ENCODE peak calls at places on chromosomes 11 and 22, in seven cellular contexts. U is B cell, O is tibial nerve, J is neural crest cell, K is GM12865, Q is PC-9, C is fibroblast of villous mesenchyme. A is an unnamed sample.
A peak's percentile ranks its signal among the peaks of the same experiment; 100 is the strongest.

GRCh38 chr22:46239261-46240048 is 10.6 kb downstream of the CDPF1 start:
- DNase-seq in K (peak; percentile 18), O (no peak), Q (no peak), U (no peak), J (no peak), C (no peak), A (no peak)

GRCh38 chr22:37279469-37279868 is 2.8 kb upstream of the CYTH4 start:
- DNase-seq in K (no peak), C (no peak), U (no peak), Q (no peak), O (no peak), J (no peak), A (no peak)

GRCh38 chr11:118606157-118606843 is 1.1 kb upstream of the PHLDB1 start:
- DNase-seq in J (no peak), Q (no peak), C (no peak), O (no peak), K (no peak), U (no peak), A (peak; percentile 39)

GRCh38 chr11:33065445-33066178 is 26.2 kb downstream of the TCP11L1 start:
- DNase-seq in J (peak; percentile 59), Q (peak; percentile 54), K (peak; percentile 87), C (peak; percentile 68), U (peak; percentile 69), O (peak; percentile 37), A (peak; percentile 75)

GRCh38 chr22:22983816-22984215 is 86.5 kb upstream of the GNAZ start:
- DNase-seq in J (no peak), Q (no peak), U (no peak), O (no peak), C (no peak), K (no peak), A (no peak)

GRCh38 chr11:66277475-66278391 is at the start of gene CNIH2:
- DNase-seq in J (peak; percentile 48), Q (no peak), C (no peak), O (no peak), U (peak; percentile 73), K (no peak), A (peak; percentile 77)

GRCh38 chr22:29702025-29702930 is 17.5 kb upstream of the CABP7 start:
- DNase-seq in J (no peak), C (no peak), K (no peak), O (no peak), Q (no peak), U (no peak), A (no peak)

GRCh38 chr11:17230867-17231851 is 23.4 kb upstream of the PIK3C2A start:
- DNase-seq in C (no peak), J (no peak), K (peak; percentile 84), O (no peak), U (peak; percentile 36), Q (no peak), A (no peak)

GRCh38 chr11:115760921-115761320 is 256.7 kb upstream of the CADM1 start:
- DNase-seq in Q (no peak), K (no peak), O (no peak), C (no peak), U (no peak), J (no peak), A (peak; percentile 32)

GRCh38 chr22:20629401-20629800 is 122.0 kb downstream of the MED15 start:
- DNase-seq in K (no peak), O (no peak), J (no peak), U (no peak), Q (no peak), C (no peak), A (no peak)

GRCh38 chr22:45240137-45240809 is 421 bp downstream of the KIAA0930 start:
- DNase-seq in U (peak; percentile 69), Q (no peak), K (peak; percentile 37), J (no peak), O (no peak), C (peak; percentile 30), A (peak; percentile 37)

GRCh38 chr11:115552151-115552550 is 47.9 kb upstream of the CADM1 start:
- DNase-seq in Q (no peak), U (no peak), J (no peak), O (no peak), K (no peak), C (no peak), A (no peak)

GRCh38 chr11:74004694-74005615 is 3.9 kb downstream of the UCP3 start:
- DNase-seq in Q (no peak), U (peak; percentile 65), C (no peak), O (no peak), K (peak; percentile 58), J (no peak), A (no peak)

GRCh38 chr11:14041565-14041964 is 79.0 kb downstream of the SPON1 start:
- DNase-seq in Q (no peak), K (no peak), O (no peak), C (no peak), J (no peak), U (no peak), A (no peak)

GRCh38 chr11:65078151-65078550 is 5.7 kb downstream of the CDCA5 start:
- DNase-seq in Q (peak; percentile 39), O (no peak), J (peak; percentile 46), U (peak; percentile 74), C (peak; percentile 35), K (peak; percentile 84), A (peak; percentile 66)

GRCh38 chr22:46079861-46080821 is 70.2 kb upstream of the PPARA start:
- DNase-seq in Q (no peak), J (no peak), O (peak; percentile 81), C (peak; percentile 80), U (no peak), K (no peak), A (no peak)

GRCh38 chr11:132626446-132626845 is 905.9 kb downstream of the OPCML start:
- DNase-seq in J (no peak), K (no peak), O (no peak), Q (no peak), U (no peak), C (no peak), A (no peak)

GRCh38 chr11:119376197-119376847 is 5.2 kb downstream of the USP2 start:
- DNase-seq in Q (no peak), C (no peak), U (peak; percentile 1), K (no peak), O (no peak), J (peak; percentile 37), A (no peak)

GRCh38 chr11:86676010-86676409 is 3.6 kb upstream of the ME3 start:
- DNase-seq in C (no peak), Q (no peak), U (no peak), J (no peak), O (no peak), K (no peak), A (no peak)

GRCh38 chr11:86676533-86677154 is 4.2 kb upstream of the ME3 start:
- DNase-seq in Q (no peak), K (peak; percentile 23), C (no peak), J (no peak), O (no peak), U (no peak), A (no peak)

GRCh38 chr11:86673055-86673843 is 833 bp upstream of the ME3 start:
- DNase-seq in K (no peak), U (no peak), J (no peak), O (no peak), C (no peak), Q (no peak), A (no peak)

GRCh38 chr11:86673872-86674750 is 1.7 kb upstream of the ME3 start:
- DNase-seq in U (no peak), J (no peak), Q (no peak), O (no peak), K (no peak), C (no peak), A (no peak)

GRCh38 chr11:86674965-86675364 is 2.5 kb upstream of the ME3 start:
- DNase-seq in K (no peak), Q (no peak), J (no peak), C (no peak), O (no peak), U (no peak), A (no peak)
- TF ChIP-seq CTCF in K (no peak), Q (no peak), J (no peak), C (no peak), O (no peak), U (no peak), A (no peak)

GRCh38 chr11:23405350-23405937 is 545.2 kb upstream of the CCDC179 start:
- DNase-seq in J (no peak), Q (no peak), O (no peak), C (no peak), U (no peak), K (no peak), A (no peak)

GRCh38 chr11:23404225-23405160 is 544.2 kb upstream of the CCDC179 start:
- DNase-seq in K (no peak), O (no peak), U (no peak), J (no peak), Q (no peak), C (no peak), A (no peak)

GRCh38 chr11:23403210-23404185 is 543.2 kb upstream of the CCDC179 start:
- DNase-seq in Q (no peak), O (no peak), K (no peak), C (no peak), J (no peak), U (no peak), A (no peak)

GRCh38 chr11:23406131-23406819 is 546.0 kb upstream of the CCDC179 start:
- DNase-seq in K (no peak), C (no peak), U (no peak), Q (no peak), O (no peak), J (no peak), A (no peak)
- TF ChIP-seq CTCF in K (no peak), C (no peak), U (no peak), Q (no peak), O (no peak), J (no peak), A (no peak)

GRCh38 chr11:12480401-12480800 is 103.0 kb downstream of the PARVA start:
- DNase-seq in K (no peak), O (no peak), C (peak; percentile 59), Q (no peak), J (no peak), U (no peak), A (no peak)

GRCh38 chr11:12482839-12483238 is 105.5 kb downstream of the PARVA start:
- DNase-seq in Q (no peak), C (no peak), K (no peak), J (no peak), O (no peak), U (no peak), A (no peak)

GRCh38 chr11:12483604-12484003 is 106.2 kb downstream of the PARVA start:
- DNase-seq in K (no peak), Q (no peak), O (no peak), J (no peak), C (no peak), U (no peak), A (no peak)

GRCh38 chr11:12489246-12489772 is 111.9 kb downstream of the PARVA start:
- DNase-seq in K (no peak), C (no peak), J (no peak), Q (no peak), O (no peak), U (no peak), A (no peak)

DNA sequence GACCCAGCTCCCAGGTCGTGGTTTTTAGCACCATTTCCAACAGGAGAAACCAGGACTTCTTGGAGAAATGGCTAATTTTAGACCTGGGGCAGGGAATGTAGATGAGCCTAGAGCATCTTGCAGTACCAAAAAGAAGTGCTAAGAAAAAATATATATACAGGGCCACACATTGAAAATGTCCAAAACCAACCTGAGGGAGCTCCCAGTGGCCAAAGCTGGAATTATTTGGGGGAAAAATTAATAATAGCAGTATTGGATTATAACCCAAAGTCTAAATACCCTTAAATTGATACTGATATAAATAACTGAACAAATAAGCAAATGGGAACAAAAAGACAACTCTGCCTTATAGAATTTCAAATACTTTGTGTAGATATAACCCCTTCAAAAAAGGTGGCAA is 108.0 kb downstream of the PARVA start:
- DNase-seq in O (no peak), U (no peak), C (no peak), K (no peak), Q (no peak), J (no peak), A (no peak)
- TF ChIP-seq CTCF in O (no peak), U (no peak), C (peak; percentile 48), K (no peak), Q (peak; percentile 58), J (peak; percentile 49), A (peak; percentile 17)

GRCh38 chr11:2293396-2294339 is 8.1 kb downstream of the C11orf21 start:
- DNase-seq in K (no peak), J (no peak), C (no peak), U (no peak), O (no peak), Q (no peak), A (peak; percentile 0)
- TF ChIP-seq CTCF in K (no peak), J (no peak), C (no peak), U (no peak), O (no peak), Q (no peak), A (no peak)

A was measured in nephron progenitor cell.